ENCODE peak calls at places on chromosomes 5 and 9, in nine cellular contexts. M, D, B, N, U, C, R, V and E are unnamed samples.

GRCh38 chr5:55063899-55064298 is 38.5 kb upstream of the GZMA start:
- DNase-seq in N (peak), U (no peak), M (peak), D (peak), R (no peak), B (peak), C (no peak), V (no peak), E (no peak)

GRCh38 chr5:139655727-139656271 is 7.7 kb downstream of the CXXC5 start:
- DNase-seq in D (peak), V (no peak), C (no peak), M (no peak), N (no peak), U (no peak), B (peak), R (no peak), E (peak)

GRCh38 chr5:64678400-64678799 is 11.9 kb upstream of the SHISAL2B start:
- DNase-seq in N (no peak), R (no peak), V (no peak), B (no peak), C (no peak), U (no peak), M (no peak), D (no peak), E (no peak)

GRCh38 chr5:759781-760362 is 24.7 kb downstream of the ZDHHC11B start:
- DNase-seq in M (no peak), R (no peak), B (no peak), V (no peak), U (peak), N (no peak), D (no peak), C (no peak), E (no peak)

GRCh38 chr5:82885657-82886389 is 191.4 kb downstream of the TMEM167A start:
- DNase-seq in V (peak), C (no peak), N (peak), M (no peak), B (peak), U (no peak), D (peak), R (no peak), E (no peak)

GRCh38 chr5:150161242-150162141 is 5.1 kb upstream of the CDX1 start:
- DNase-seq in U (peak), V (peak), C (peak), N (peak), R (no peak), D (peak), B (peak), M (peak), E (peak)

GRCh38 chr9:78900500-78900899 is 603.6 kb downstream of the PSAT1 start:
- DNase-seq in B (no peak), C (no peak), D (peak), V (no peak), M (no peak), U (no peak), N (no peak), R (no peak), E (no peak)

GRCh38 chr5:112186401-112186990 is 232.6 kb downstream of the EPB41L4A start:
- DNase-seq in B (peak), C (no peak), D (peak), U (no peak), R (peak), N (peak), V (no peak), M (peak), E (no peak)

GRCh38 chr5:27568811-27569210 is 530.4 kb upstream of the CDH9 start:
- DNase-seq in U (no peak), C (no peak), R (no peak), M (peak), B (peak), V (no peak), D (no peak), N (peak), E (peak)

GRCh38 chr9:29213374-29214161 is 1640.3 kb upstream of the C9orf72 start:
- DNase-seq in B (peak), V (no peak), R (no peak), M (no peak), N (no peak), U (no peak), C (no peak), D (no peak), E (no peak)

GRCh38 chr5:57174128-57174849 is 430 bp downstream of the GPBP1 start:
- DNase-seq in N (no peak), B (no peak), C (peak), R (no peak), D (no peak), V (no peak), U (peak), M (peak), E (peak)

GRCh38 chr5:78706381-78706780 is 57.8 kb upstream of the LHFPL2 start:
- DNase-seq in B (no peak), R (no peak), M (no peak), C (no peak), U (no peak), N (peak), D (no peak), V (no peak), E (no peak)

GRCh38 chr9:111039203-111039907 is 1.1 kb upstream of the LPAR1 start:
- DNase-seq in V (no peak), N (no peak), M (no peak), R (no peak), B (no peak), C (no peak), D (no peak), U (no peak), E (no peak)

GRCh38 chr9:99433555-99433954 is 211.5 kb downstream of the SEC61B start:
- DNase-seq in B (peak), U (peak), D (peak), R (no peak), C (peak), N (peak), V (peak), M (peak), E (peak)

GRCh38 chr5:96729156-96729555 is 67.0 kb downstream of the CAST start:
- DNase-seq in V (no peak), M (no peak), C (no peak), R (no peak), B (no peak), U (no peak), D (no peak), N (no peak), E (no peak)

GRCh38 chr9:124340219-124341069 is 74.8 kb downstream of the PSMB7 start:
- DNase-seq in N (no peak), M (no peak), D (no peak), V (no peak), B (no peak), R (no peak), U (no peak), C (no peak), E (no peak)

GRCh38 chr9:78806492-78807160 is 509.7 kb downstream of the PSAT1 start:
- DNase-seq in V (no peak), R (no peak), C (no peak), M (no peak), U (no peak), B (no peak), D (peak), N (no peak), E (no peak)

GRCh38 chr9:69516353-69517322 is 155.5 kb downstream of the APBA1 start:
- DNase-seq in U (no peak), B (no peak), N (no peak), V (no peak), R (no peak), M (no peak), C (no peak), D (no peak), E (no peak)

GRCh38 chr9:76905984-76906861 is at the start of gene PRUNE2:
- DNase-seq in C (no peak), R (peak), V (peak), D (peak), U (peak), M (peak), N (peak), B (peak), E (peak)

GRCh38 chr5:43416233-43416987 is 4.2 kb upstream of the CCL28 start:
- DNase-seq in N (no peak), U (peak), B (no peak), C (no peak), M (no peak), V (no peak), R (no peak), D (no peak), E (no peak)

GRCh38 chr5:26894719-26895263 is 143.6 kb downstream of the CDH9 start:
- DNase-seq in R (no peak), C (no peak), N (peak), V (no peak), D (no peak), B (peak), M (peak), U (no peak), E (no peak)

GRCh38 chr5:170985486-170985885 is 123.7 kb downstream of the RANBP17 start:
- DNase-seq in R (no peak), V (no peak), N (no peak), C (no peak), D (peak), U (no peak), M (peak), B (peak), E (no peak)

GRCh38 chr5:2003690-2004365 is 121.1 kb upstream of the IRX4 start:
- DNase-seq in V (no peak), M (no peak), D (no peak), N (no peak), C (no peak), U (no peak), R (no peak), B (no peak), E (no peak)

GRCh38 chr5:143714629-143715028 is 97.3 kb upstream of the HMHB1 start:
- DNase-seq in C (no peak), B (no peak), V (peak), M (no peak), R (no peak), D (peak), U (no peak), N (no peak), E (peak)

GRCh38 chr5:73370620-73371583 is 77.7 kb downstream of the FOXD1 start:
- DNase-seq in V (no peak), R (no peak), U (no peak), D (peak), N (peak), B (peak), M (peak), C (no peak), E (peak)

GRCh38 chr9:71812385-71812784 is 44.1 kb upstream of the CEMIP2 start:
- DNase-seq in M (peak), N (no peak), V (no peak), C (no peak), B (peak), D (peak), U (no peak), R (peak), E (peak)

GRCh38 chr5:5042786-5043185 is 97.3 kb upstream of the ADAMTS16 start:
- DNase-seq in V (no peak), B (no peak), N (no peak), M (no peak), C (no peak), U (no peak), D (no peak), R (no peak), E (no peak)

GRCh38 chr5:74853256-74853655 is 12.9 kb downstream of the FAM169A start:
- DNase-seq in M (no peak), V (no peak), C (no peak), B (no peak), U (no peak), R (no peak), N (no peak), D (no peak), E (no peak)

GRCh38 chr9:21684831-21685362 is 117.5 kb upstream of the MTAP start:
- DNase-seq in N (peak), M (peak), R (no peak), D (peak), B (peak), V (no peak), U (no peak), C (no peak), E (peak)

GRCh38 chr5:166768536-166768935 is 1522.9 kb upstream of the WWC1 start:
- DNase-seq in R (no peak), U (no peak), B (no peak), V (no peak), D (no peak), C (no peak), N (no peak), M (peak), E (no peak)

GRCh38 chr5:166767858-166768257 is 1523.6 kb upstream of the WWC1 start:
- DNase-seq in D (no peak), V (no peak), C (no peak), U (no peak), R (no peak), B (no peak), N (no peak), M (no peak), E (no peak)

DNA sequence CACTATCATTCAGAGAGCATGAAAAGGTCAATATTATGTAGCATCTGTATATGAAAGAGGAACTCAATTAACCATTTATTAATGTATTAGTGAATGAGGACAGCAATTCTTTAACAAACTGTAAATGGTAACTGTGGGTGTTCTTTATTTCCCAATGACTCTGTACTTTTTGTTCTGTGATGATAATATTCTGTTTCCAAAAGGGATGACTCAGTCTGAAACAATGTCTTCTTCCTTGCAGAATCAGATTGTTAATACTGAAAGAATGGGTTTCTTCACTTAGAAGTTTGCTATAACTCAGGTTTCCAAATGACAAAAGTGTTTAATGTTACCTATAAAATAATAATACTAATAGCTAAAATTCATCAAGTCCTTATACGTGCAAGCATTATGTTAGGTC is 1518.7 kb upstream of the WWC1 start:
- DNase-seq in D (no peak), M (peak), V (no peak), B (peak), C (no peak), U (no peak), N (no peak), R (no peak), E (no peak)
- H3K4me3 ChIP-seq in D (no peak), M (no peak), V (no peak), B (no peak), C (no peak), U (no peak), N (no peak), R (no peak), E (no peak)

GRCh38 chr5:172078027-172078426 is 71.6 kb upstream of the FBXW11 start:
- DNase-seq in M (no peak), D (no peak), C (no peak), B (no peak), U (no peak), N (no peak), R (no peak), V (no peak), E (no peak)

GRCh38 chr5:172078726-172079345 is 72.4 kb upstream of the FBXW11 start:
- DNase-seq in M (peak), D (no peak), C (no peak), N (no peak), V (no peak), R (no peak), B (no peak), U (no peak), E (no peak)

GRCh38 chr5:172086312-172086975 is 80.0 kb upstream of the FBXW11 start:
- DNase-seq in B (no peak), M (no peak), V (no peak), U (no peak), R (no peak), D (no peak), N (no peak), C (no peak), E (no peak)

GRCh38 chr5:172085738-172086137 is 79.3 kb upstream of the FBXW11 start:
- DNase-seq in N (no peak), C (no peak), D (no peak), M (no peak), B (no peak), V (no peak), U (no peak), R (no peak), E (no peak)

GRCh38 chr5:172082180-172082579 is 75.7 kb upstream of the FBXW11 start:
- DNase-seq in D (no peak), B (no peak), V (no peak), N (no peak), M (no peak), R (no peak), C (no peak), U (no peak), E (no peak)
- H3K4me3 ChIP-seq in D (no peak), B (no peak), V (no peak), N (no peak), M (no peak), R (no peak), C (no peak), U (no peak), E (no peak)

DNA sequence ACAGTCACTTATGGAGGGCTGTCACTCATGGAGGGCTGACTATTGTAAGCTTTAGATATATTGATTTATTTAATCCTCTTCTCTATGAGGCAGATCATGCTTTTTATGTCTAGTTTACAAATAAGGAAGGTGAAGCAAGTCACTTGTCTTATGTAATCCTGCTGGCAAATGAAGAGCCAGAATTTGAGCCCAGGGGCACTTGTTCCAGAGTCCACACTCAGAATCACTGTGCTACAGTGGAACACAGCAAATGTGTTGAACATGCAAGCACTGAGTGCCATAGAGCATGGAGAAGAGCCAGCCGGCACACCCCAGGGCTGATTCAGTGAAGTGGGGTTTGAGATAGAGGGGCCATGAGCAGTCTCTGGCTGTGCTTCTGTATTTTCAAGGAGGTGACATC is 326.6 kb downstream of the MARCHF11 start:
- DNase-seq in U (no peak), N (no peak), R (no peak), D (no peak), C (no peak), V (no peak), B (no peak), M (no peak), E (no peak)
- H3K4me3 ChIP-seq in U (no peak), N (no peak), R (no peak), D (no peak), C (no peak), V (no peak), B (no peak), M (no peak), E (no peak)

GRCh38 chr5:172101547-172102225 is 86.3 kb downstream of the STK10 start:
- DNase-seq in C (no peak), D (no peak), U (no peak), M (no peak), V (no peak), R (no peak), N (no peak), B (no peak), E (no peak)

GRCh38 chr5:172104801-172105701 is 83.0 kb downstream of the STK10 start:
- DNase-seq in R (no peak), M (no peak), V (no peak), U (no peak), C (no peak), D (no peak), N (no peak), B (no peak), E (no peak)

GRCh38 chr5:172102251-172102870 is 85.7 kb downstream of the STK10 start:
- DNase-seq in V (no peak), N (no peak), C (no peak), B (no peak), M (peak), U (no peak), R (no peak), D (no peak), E (no peak)

GRCh38 chr5:172104021-172104420 is 84.0 kb downstream of the STK10 start:
- DNase-seq in R (no peak), U (no peak), D (no peak), C (no peak), M (no peak), B (no peak), V (no peak), N (no peak), E (no peak)

GRCh38 chr5:172102913-172103629 is 85.0 kb downstream of the STK10 start:
- DNase-seq in B (peak), V (no peak), U (peak), N (peak), D (peak), M (peak), R (peak), C (no peak), E (peak)
- H3K4me3 ChIP-seq in B (peak), V (no peak), U (no peak), N (peak), D (peak), M (peak), R (peak), C (no peak), E (no peak)

GRCh38 chr5:137300411-137301240 is 198.5 kb downstream of the SPOCK1 start:
- DNase-seq in D (peak), B (peak), R (no peak), U (no peak), C (no peak), N (peak), V (no peak), M (peak), E (peak)

GRCh38 chr5:137306903-137307302 is 192.2 kb downstream of the SPOCK1 start:
- DNase-seq in N (no peak), U (no peak), M (no peak), B (no peak), C (no peak), R (no peak), D (no peak), V (no peak), E (no peak)

GRCh38 chr5:137303509-137303908 is 195.6 kb downstream of the SPOCK1 start:
- DNase-seq in D (no peak), U (no peak), C (no peak), R (no peak), N (no peak), V (no peak), M (no peak), B (no peak), E (no peak)

GRCh38 chr5:137305971-137306592 is 193.0 kb downstream of the SPOCK1 start:
- DNase-seq in C (no peak), M (no peak), B (no peak), V (no peak), D (no peak), U (no peak), R (no peak), N (no peak), E (no peak)

DNA sequence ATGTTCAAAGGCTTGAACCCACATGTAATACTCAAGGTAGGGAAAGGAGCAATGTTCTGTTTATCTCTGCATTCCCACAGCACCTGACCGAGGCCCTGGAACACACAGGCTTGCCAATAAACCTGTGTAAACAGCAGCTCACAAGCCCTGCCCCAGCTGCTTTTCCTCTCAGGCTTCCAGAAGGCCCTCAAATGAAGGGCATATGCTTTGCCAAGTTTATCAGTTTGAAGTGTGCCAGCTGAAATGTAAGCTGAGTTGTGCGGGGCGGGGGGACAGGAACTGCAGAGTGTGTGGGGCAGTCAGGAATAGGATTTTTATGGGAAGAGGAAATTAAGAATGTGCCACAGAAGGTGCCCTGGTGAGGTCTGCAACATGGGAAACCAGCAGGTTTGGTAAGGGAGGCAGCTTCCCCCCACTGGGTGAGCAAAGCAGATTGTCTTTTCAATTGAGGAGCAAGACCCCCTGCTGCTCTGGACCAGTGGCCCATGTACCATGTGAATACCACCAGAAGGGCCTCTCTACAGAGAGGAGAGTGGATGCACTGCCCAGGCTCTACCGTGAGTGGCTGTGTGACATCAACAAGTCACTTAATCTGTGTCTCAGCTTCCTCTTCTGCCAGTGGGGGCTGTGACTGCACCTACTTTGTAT is 194.8 kb downstream of the SPOCK1 start:
- DNase-seq in U (no peak), N (no peak), R (no peak), D (no peak), M (no peak), B (no peak), V (no peak), C (no peak), E (peak)
- H3K4me3 ChIP-seq in U (no peak), N (no peak), R (no peak), D (no peak), M (no peak), B (no peak), V (no peak), C (no peak), E (no peak)